ENCODE peak calls at places on chromosomes 2 and 18, in ten cellular contexts. O is NCI-H748 treated with DMSO at 0.1 percent for 48 hours, H is nephron progenitor cell, K is suprapubic skin, P is GM23248, T is NCI-H774, W is uterus, F is fibroblast of lung, J is brain microvascular endothelial cell, S is pulmonary artery endothelial cell. N is an unnamed sample.

GRCh38 chr2:96207778-96208143 is 866 bp downstream of the STARD7 start:
- DNase-seq in J (no peak), W (no peak), S (no peak), O (no peak), T (no peak), F (no peak), P (no peak), H (no peak), K (no peak), N (no peak)

GRCh38 chr18:40676676-40677075 is 1278.4 kb upstream of the PIK3C3 start:
- DNase-seq in T (no peak), S (no peak), W (no peak), F (peak), O (no peak), P (peak), J (peak), H (no peak), K (no peak), N (no peak)

GRCh38 chr18:62585274-62586147 is 62.7 kb downstream of the ZCCHC2 start:
- DNase-seq in T (no peak), S (no peak), K (no peak), J (no peak), W (no peak), P (no peak), F (no peak), H (no peak), O (no peak), N (no peak)

GRCh38 chr2:178764097-178764496 is 43.1 kb downstream of the TTN start:
- DNase-seq in K (no peak), S (no peak), P (peak), H (no peak), F (peak), J (no peak), O (no peak), W (no peak), T (no peak), N (no peak)

GRCh38 chr2:28341208-28341891 is 51.3 kb upstream of the FOSL2 start:
- DNase-seq in O (no peak), P (peak), F (no peak), S (no peak), H (no peak), J (no peak), W (peak), K (no peak), T (no peak), N (no peak)

GRCh38 chr2:170707821-170708795 is 7.0 kb upstream of the SP5 start:
- DNase-seq in F (no peak), K (no peak), J (no peak), S (no peak), H (no peak), P (peak), O (no peak), T (no peak), W (peak), N (no peak)

GRCh38 chr18:72830109-72830508 is 37.7 kb downstream of the NETO1 start:
- DNase-seq in J (no peak), T (no peak), P (peak), O (no peak), S (no peak), H (peak), W (no peak), K (no peak), F (peak), N (no peak)

GRCh38 chr18:74831571-74832250 is 234.0 kb downstream of the ZNF407 start:
- DNase-seq in O (no peak), H (no peak), K (no peak), J (peak), P (peak), F (peak), S (no peak), T (no peak), W (no peak), N (no peak)

GRCh38 chr18:49019446-49020045 is 68.8 kb upstream of the SMAD7 start:
- DNase-seq in T (no peak), S (no peak), P (no peak), O (no peak), F (peak), J (no peak), W (peak), H (no peak), K (no peak), N (no peak)

GRCh38 chr2:11687736-11688135 is 17.7 kb upstream of the NTSR2 start:
- DNase-seq in S (no peak), F (no peak), K (no peak), H (no peak), T (no peak), P (no peak), J (no peak), W (no peak), O (no peak), N (no peak)

GRCh38 chr2:190679813-190680591 is 31.1 kb downstream of the NAB1 start:
- DNase-seq in O (peak), S (no peak), K (no peak), P (peak), H (peak), J (peak), W (peak), F (no peak), T (no peak), N (peak)

GRCh38 chr2:109284816-109285215 is 155.8 kb downstream of the SH3RF3 start:
- DNase-seq in F (peak), H (no peak), O (no peak), S (no peak), P (peak), K (no peak), T (peak), W (peak), J (no peak), N (no peak)

GRCh38 chr2:206642075-206643025 is at the start of gene FAM237A:
- DNase-seq in W (no peak), J (peak), O (no peak), K (no peak), T (peak), P (peak), S (peak), F (peak), H (peak), N (peak)

GRCh38 chr2:240355962-240356361 is 79.5 kb upstream of the GPC1 start:
- DNase-seq in O (no peak), J (no peak), P (no peak), F (no peak), S (no peak), H (no peak), W (no peak), T (no peak), K (peak), N (no peak)

N was measured in retinal pigment epithelial cell.